ENCODE peak calls at places on chromosome 18, in eight cellular contexts. F is CD8-positive, alpha-beta memory T cell; C is GM23248; T is right atrium auricular region; W is OCI-LY7; S is ascending aorta; V is SJSA1; Y is heart left ventricle. E is an unnamed sample.

GRCh38 chr18:48045744-48046143 is 115.3 kb upstream of the SMAD2 start:
- DNase-seq in C (no peak), F (no peak), V (no peak), W (no peak), T (no peak), S (no peak), Y (peak; percentile 1), E (no peak)

GRCh38 chr18:51575171-51575570 is 377.7 kb upstream of the MEX3C start:
- DNase-seq in S (no peak), W (no peak), V (no peak), C (no peak), Y (no peak), F (no peak), T (no peak), E (no peak)

GRCh38 chr18:2478662-2479061 is 92.6 kb downstream of the METTL4 start:
- DNase-seq in V (no peak), W (no peak), T (no peak), C (no peak), S (no peak), F (no peak), Y (no peak), E (no peak)

GRCh38 chr18:908631-909621 is 4.3 kb downstream of the ADCYAP1 start:
- DNase-seq in T (no peak), Y (peak; percentile 55), W (no peak), C (peak; percentile 6), V (no peak), F (no peak), S (no peak), E (no peak)

GRCh38 chr18:9545029-9545428 is 69.3 kb downstream of the PPP4R1 start:
- DNase-seq in F (no peak), S (no peak), V (no peak), T (no peak), C (no peak), W (no peak), Y (no peak), E (no peak)

GRCh38 chr18:45658756-45659155 is 43.5 kb downstream of the SLC14A2 start:
- DNase-seq in C (peak; percentile 74), T (no peak), W (no peak), V (no peak), F (no peak), S (peak; percentile 77), Y (no peak), E (no peak)

GRCh38 chr18:33369711-33370449 is 70.6 kb downstream of the CCDC178 start:
- DNase-seq in S (no peak), W (no peak), F (no peak), C (no peak), T (no peak), V (no peak), Y (no peak), E (no peak)

GRCh38 chr18:31162419-31162793 is 250 bp downstream of the DSC1 start:
- DNase-seq in C (no peak), Y (no peak), F (no peak), W (no peak), T (no peak), V (no peak), S (no peak), E (no peak)

DNA sequence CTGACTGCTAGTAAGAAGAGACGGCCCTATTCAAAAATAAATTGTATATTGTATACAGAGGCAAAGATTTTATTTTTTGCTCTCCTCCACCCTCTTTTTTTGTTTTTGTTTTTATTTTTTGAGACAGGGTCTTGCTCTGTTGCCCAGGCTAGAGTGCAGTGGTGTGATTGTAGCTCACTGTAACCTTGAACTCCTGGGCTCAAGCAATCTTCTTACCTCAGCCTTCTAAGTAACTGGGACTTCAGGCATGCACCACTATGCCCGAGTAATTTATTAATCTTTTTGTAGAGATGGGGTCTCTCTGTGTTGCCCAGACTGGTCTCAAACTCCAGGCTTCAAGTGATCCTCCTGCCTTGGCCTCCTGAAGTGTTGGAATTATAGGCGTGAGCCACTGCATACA is 87.6 kb downstream of the ZNF532 start:
- DNase-seq in S (no peak), F (no peak), C (no peak), W (no peak), V (no peak), Y (no peak), T (no peak), E (no peak)
- H3K4me3 ChIP-seq in S (no peak overlapping the region), F (no peak overlapping the region), C (no peak overlapping the region), W (no peak overlapping the region), V (no peak overlapping the region), Y (no peak overlapping the region), T (no peak overlapping the region), E (no peak overlapping the region)

GRCh38 chr18:58390399-58390798 is 238.5 kb downstream of the ALPK2 start:
- DNase-seq in Y (no peak), S (peak; percentile 46), F (no peak), C (no peak), T (no peak), W (no peak), V (no peak), E (no peak)

GRCh38 chr18:58387716-58388115 is 241.2 kb downstream of the ALPK2 start:
- DNase-seq in Y (no peak), W (no peak), F (no peak), C (no peak), T (peak; percentile 32), S (no peak), V (no peak), E (no peak)

GRCh38 chr18:58386780-58387179 is 242.1 kb downstream of the ALPK2 start:
- DNase-seq in Y (no peak), F (no peak), T (peak; percentile 51), W (no peak), S (peak; percentile 35), C (no peak), V (no peak), E (no peak)

GRCh38 chr18:58389745-58390144 is 239.1 kb downstream of the ALPK2 start:
- DNase-seq in F (no peak), W (no peak), S (peak; percentile 16), T (no peak), V (no peak), C (no peak), Y (no peak), E (no peak)

GRCh38 chr18:58388736-58389135 is 240.2 kb downstream of the ALPK2 start:
- DNase-seq in Y (no peak), V (no peak), C (no peak), W (no peak), S (peak; percentile 28), T (peak; percentile 50), F (no peak), E (no peak)
- H3K36me3 ChIP-seq in Y (no peaks in the 10 kb centered on the region), V (peaks cover 95% of the 10 kb centered on the region), C (no peaks in the 10 kb centered on the region), W (no peaks in the 10 kb centered on the region), S (no peaks in the 10 kb centered on the region), T (peaks cover 34% of the 10 kb centered on the region), F (no peaks in the 10 kb centered on the region), E (no peaks in the 10 kb centered on the region)

DNA sequence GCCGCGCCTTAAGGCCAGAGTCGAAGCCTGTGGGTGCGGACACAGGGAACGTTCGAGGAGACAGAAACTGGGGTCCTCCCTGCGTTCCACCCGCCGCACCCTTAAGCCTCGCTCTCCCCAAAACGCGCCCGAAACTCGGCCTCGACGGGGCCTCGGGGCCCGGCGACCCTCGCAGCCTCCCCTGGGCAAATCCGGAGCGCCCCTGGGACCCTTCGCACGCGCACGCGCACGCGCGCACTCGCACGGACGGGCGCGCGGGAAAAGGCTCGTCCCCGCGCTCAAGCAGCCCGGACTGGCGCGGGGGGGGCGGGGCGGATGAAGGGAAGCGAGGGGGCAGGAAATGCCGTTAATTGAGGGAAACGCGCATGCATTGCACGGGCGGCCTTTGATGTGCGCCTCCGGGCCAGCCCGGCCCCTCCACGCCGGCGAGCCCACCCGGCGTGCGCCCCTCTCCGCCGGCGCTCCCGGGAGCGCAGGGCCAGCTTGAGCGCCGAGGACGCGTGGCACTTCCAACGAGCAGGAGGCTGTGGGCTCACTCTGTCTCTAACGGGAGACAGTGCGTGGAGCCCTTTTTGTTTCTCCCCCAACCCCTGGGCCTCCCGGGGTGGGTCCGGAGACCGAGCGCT is 5.4 kb upstream of the SALL3 start:
- DNase-seq in V (no peak), Y (no peak), F (no peak), T (peak; percentile 30), S (no peak), W (no peak), C (no peak), E (no peak)
- H3K4me3 ChIP-seq in V (no peak overlapping the region), Y (peak overlapping the region; percentile 5), F (no peak overlapping the region), T (no peak overlapping the region), S (peak overlapping the region; percentile 13), W (no peak overlapping the region), C (no peak overlapping the region), E (no peak overlapping the region)

GRCh38 chr18:68887410-68887809 is 89.5 kb downstream of the CCDC102B start:
- DNase-seq in F (no peak), S (no peak), Y (no peak), V (no peak), T (no peak), C (no peak), W (no peak), E (no peak)

GRCh38 chr18:68897286-68897685 is 99.4 kb downstream of the CCDC102B start:
- DNase-seq in T (no peak), S (no peak), Y (no peak), V (no peak), F (no peak), W (no peak), C (no peak), E (no peak)

GRCh38 chr18:68893396-68893795 is 95.5 kb downstream of the CCDC102B start:
- DNase-seq in S (no peak), W (no peak), F (no peak), Y (no peak), T (no peak), C (no peak), V (no peak), E (no peak)
- H3K36me3 ChIP-seq in S (no peaks in the 10 kb centered on the region), W (no peaks in the 10 kb centered on the region), F (no peaks in the 10 kb centered on the region), Y (no peaks in the 10 kb centered on the region), T (no peaks in the 10 kb centered on the region), C (no peaks in the 10 kb centered on the region), V (no peaks in the 10 kb centered on the region), E (no peaks in the 10 kb centered on the region)

GRCh38 chr18:5895886-5896740 is 791 bp upstream of the TMEM200C start:
- DNase-seq in F (no peak), T (no peak), S (no peak), Y (peak; percentile 66), V (peak; percentile 71), C (peak; percentile 39), W (no peak), E (no peak)
- H3K4me3 ChIP-seq in F (no peak overlapping the region), T (peak overlapping the region; percentile 51), S (peak overlapping the region; percentile 58), Y (peak overlapping the region; percentile 66), V (peak overlapping the region; percentile 72), C (no peak overlapping the region), W (no peak overlapping the region), E (no peak overlapping the region)

DNA sequence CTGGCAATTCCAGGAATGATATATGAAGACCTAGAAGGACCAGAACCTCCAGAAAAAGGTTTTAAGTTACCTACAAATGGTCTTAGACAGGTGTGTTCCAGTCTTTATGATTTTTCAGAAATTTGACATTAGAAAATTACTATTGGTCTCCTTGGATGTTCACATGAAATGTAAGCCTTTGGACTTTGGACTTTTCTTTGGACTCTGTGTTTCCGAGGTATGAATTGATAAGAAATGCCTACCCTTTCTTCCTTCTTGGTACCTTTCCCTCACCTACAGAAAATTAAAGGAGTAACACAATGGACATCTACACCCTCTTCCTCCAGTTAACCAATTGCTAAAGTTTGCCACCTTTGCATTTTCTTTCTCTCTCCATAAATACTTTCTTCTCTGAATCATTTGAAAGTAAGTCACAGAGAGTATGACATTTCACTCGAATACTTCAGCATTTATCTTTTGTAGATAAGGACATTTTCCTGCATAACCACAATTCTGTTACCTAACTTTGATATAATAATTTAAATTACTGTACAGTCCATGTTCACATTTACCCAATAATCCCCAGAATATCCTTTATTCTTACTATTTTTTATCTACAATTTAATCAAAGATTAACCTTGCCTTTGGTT is 26.2 kb downstream of the CEP192 start:
- DNase-seq in Y (no peak), S (no peak), F (no peak), T (no peak), C (no peak), W (no peak), V (no peak), E (no peak)
- H3K36me3 ChIP-seq in Y (no peaks in the 10 kb centered on the region), S (peaks cover 27% of the 10 kb centered on the region), F (peaks cover 44% of the 10 kb centered on the region), T (peaks cover 47% of the 10 kb centered on the region), C (peaks cover 53% of the 10 kb centered on the region), W (peaks cover 99% of the 10 kb centered on the region), V (peaks cover 89% of the 10 kb centered on the region), E (peaks cover 40% of the 10 kb centered on the region)

E was measured in naive thymus-derived CD4-positive, alpha-beta T cell.